ENCODE peak calls at places on chromosomes 1 and 21, in four cellular contexts. C, A, P and E are unnamed samples.

GRCh38 chr1:85200870-85201339 is at the start of gene SYDE2:
- DNase-seq in C (peak), A (peak), P (peak), E (peak)

GRCh38 chr1:117615474-117615873 is 9.6 kb downstream of the TENT5C start:
- DNase-seq in C (no peak), A (no peak), P (no peak), E (no peak)

GRCh38 chr1:161020573-161021167 is at the start of gene F11R:
- DNase-seq in C (peak), A (peak), P (peak), E (peak)

GRCh38 chr1:29579821-29580425 is 343.6 kb downstream of the PTPRU start:
- DNase-seq in C (peak), A (no peak), P (no peak), E (no peak)

GRCh38 chr1:75870951-75871350 is 61.3 kb downstream of the ASB17 start:
- DNase-seq in C (no peak), A (no peak), P (no peak), E (no peak)

GRCh38 chr21:25062061-25062460 is 545.2 kb downstream of the MRPL39 start:
- DNase-seq in C (no peak), A (no peak), P (no peak), E (no peak)

GRCh38 chr1:53826367-53826766 is 11.7 kb downstream of the NDC1 start:
- DNase-seq in C (peak), A (no peak), P (no peak), E (no peak)

GRCh38 chr1:54342306-54342705 is 63.9 kb downstream of the SSBP3 start:
- DNase-seq in C (no peak), A (no peak), P (no peak), E (no peak)

GRCh38 chr1:171780583-171781166 is 785 bp upstream of the METTL13 start:
- DNase-seq in C (no peak), A (no peak), P (no peak), E (no peak)

GRCh38 chr1:159015440-159015909 is 5.8 kb downstream of the IFI16 start:
- DNase-seq in C (peak), A (no peak), P (peak), E (no peak)

GRCh38 chr1:35600593-35600992 is 27.5 kb downstream of the TFAP2E start:
- DNase-seq in C (no peak), A (no peak), P (peak), E (no peak)

GRCh38 chr1:38047603-38048146 is 1.1 kb upstream of the POU3F1 start:
- DNase-seq in C (peak), A (peak), P (no peak), E (no peak)

GRCh38 chr21:22211943-22212342 is 1213.7 kb downstream of the NCAM2 start:
- DNase-seq in C (no peak), A (no peak), P (no peak), E (no peak)

GRCh38 chr1:96472471-96472870 is 249.1 kb upstream of the PTBP2 start:
- DNase-seq in C (peak), A (no peak), P (no peak), E (no peak)

GRCh38 chr1:12745992-12746323 is at the start of gene CFAP107:
- DNase-seq in C (no peak), A (no peak), P (no peak), E (no peak)

GRCh38 chr1:196355206-196355786 is 252.9 kb downstream of the KCNT2 start:
- DNase-seq in C (peak), A (no peak), P (no peak), E (no peak)

GRCh38 chr1:177334276-177334675 is 163.5 kb downstream of the BRINP2 start:
- DNase-seq in C (peak), A (no peak), P (peak), E (no peak)

GRCh38 chr1:157773723-157774350 is 3.1 kb downstream of the FCRL2 start:
- DNase-seq in C (no peak), A (no peak), P (no peak), E (no peak)

GRCh38 chr21:25513810-25514209 is 93.5 kb downstream of the MRPL39 start:
- DNase-seq in C (no peak), A (no peak), P (no peak), E (no peak)

GRCh38 chr1:117607471-117607870 is 1.6 kb downstream of the TENT5C start:
- DNase-seq in C (no peak), A (no peak), P (no peak), E (no peak)

GRCh38 chr1:71157151-71157550 is 76.3 kb upstream of the ZRANB2 start:
- DNase-seq in C (no peak), A (no peak), P (no peak), E (no peak)

GRCh38 chr1:200242379-200243041 is 167.3 kb downstream of the ZNF281 start:
- DNase-seq in C (peak), A (no peak), P (no peak), E (peak)

GRCh38 chr1:41239988-41240610 is 2.0 kb downstream of the SCMH1 start:
- DNase-seq in C (peak), A (no peak), P (peak), E (no peak)

GRCh38 chr1:101051688-101052638 is 26.4 kb upstream of the DPH5 start:
- DNase-seq in C (no peak), A (no peak), P (no peak), E (no peak)

GRCh38 chr1:232950919-232951579 is 638 bp downstream of the NTPCR start:
- DNase-seq in C (peak), A (no peak), P (no peak), E (peak)

GRCh38 chr1:153928776-153929432 is 6.1 kb upstream of the GATAD2B start:
- DNase-seq in C (peak), A (no peak), P (no peak), E (no peak)

GRCh38 chr1:162305969-162306368 is 70.7 kb downstream of the SPATA46 start:
- DNase-seq in C (peak), A (no peak), P (no peak), E (no peak)

GRCh38 chr1:209873067-209873810 is 45.5 kb downstream of the UTP25 start:
- DNase-seq in C (peak), A (no peak), P (no peak), E (peak)

GRCh38 chr21:41171210-41171609 is 3.2 kb downstream of the BACE2 start:
- DNase-seq in C (peak), A (no peak), P (no peak), E (no peak)